ENCODE peak calls at places on chromosomes 7 and 10, in five cellular contexts. G is endothelial cell; T is HCEC 1CT; Z is naive thymus-derived CD4-positive, alpha-beta T cell; Y is fibroblast of mammary gland. R is an unnamed sample.

GRCh38 chr7:3884543-3884942 is 583.5 kb downstream of the SDK1 start:
- DNase-seq in G (no peak), T (no peak), Z (no peak), Y (no peak), R (no peak)

GRCh38 chr7:149871576-149871975 is 2.2 kb upstream of the ATP6V0E2 start:
- DNase-seq in G (no peak), T (no peak), Z (no peak), Y (no peak), R (no peak)

GRCh38 chr10:48610585-48611093 is 5.8 kb upstream of the ARHGAP22 start:
- DNase-seq in G (no peak), T (no peak), Z (no peak), Y (no peak), R (no peak)

GRCh38 chr7:75945297-75946168 is 30.6 kb downstream of the POR start:
- DNase-seq in G (no peak), T (peak), Z (no peak), Y (peak), R (no peak)

GRCh38 chr10:3074985-3075600 is 7.7 kb downstream of the PFKP start:
- DNase-seq in G (no peak), T (no peak), Z (no peak), Y (no peak), R (no peak)

GRCh38 chr10:5608608-5609270 is 57.7 kb downstream of the ASB13 start:
- DNase-seq in G (no peak), T (no peak), Z (no peak), Y (no peak), R (no peak)

GRCh38 chr7:90187507-90188050 is 24.0 kb upstream of the STEAP2 start:
- DNase-seq in G (no peak), T (no peak), Z (no peak), Y (no peak), R (no peak)

GRCh38 chr7:124201768-124202349 is 169.0 kb upstream of the TMEM229A start:
- DNase-seq in G (no peak), T (peak), Z (no peak), Y (no peak), R (no peak)

GRCh38 chr10:11395581-11396310 is 215.7 kb downstream of the USP6NL start:
- DNase-seq in G (no peak), T (no peak), Z (no peak), Y (no peak), R (no peak)

GRCh38 chr7:106959753-106960152 is 84.8 kb upstream of the PRKAR2B start:
- DNase-seq in G (peak), T (no peak), Z (no peak), Y (no peak), R (no peak)

GRCh38 chr10:13759167-13759566 is 172.4 kb downstream of the PRPF18 start:
- DNase-seq in G (no peak), T (no peak), Z (no peak), Y (no peak), R (no peak)